ENCODE peak calls at places on chromosomes 7 and 10, in ten cellular contexts. One of them, this sample, is unnamed. For H3K4me1, the result is how much of the 10 kb centered on the place peaks cover.

GRCh38 chr7:120370954-120371353 is 98.0 kb downstream of the KCND2 start:
- DNase-seq in fibroblast of lung: no peak
- DNase-seq in A549: no peak
- DNase-seq in lower lobe of right lung: no peak
- DNase-seq in endodermal cell: no peak
- DNase-seq in stomach: no peak
- DNase-seq in upper lobe of left lung: no peak
- DNase-seq in Peyer's patch: no peak
- DNase-seq in thoracic aorta: no peak
- DNase-seq in hepatocyte: peak
- DNase-seq in this sample: no peak

GRCh38 chr10:132498562-132499366 is 38.8 kb upstream of the INPP5A start:
- DNase-seq in fibroblast of lung: no peak
- DNase-seq in stomach: no peak
- DNase-seq in Peyer's patch: no peak
- DNase-seq in hepatocyte: no peak
- DNase-seq in A549: no peak
- DNase-seq in thoracic aorta: no peak
- DNase-seq in lower lobe of right lung: peak
- DNase-seq in upper lobe of left lung: no peak
- DNase-seq in endodermal cell: no peak
- DNase-seq in this sample: no peak

GRCh38 chr10:34791947-34792346 is 23.1 kb downstream of the PARD3 start:
- DNase-seq in endodermal cell: peak
- DNase-seq in upper lobe of left lung: no peak
- DNase-seq in Peyer's patch: no peak
- DNase-seq in hepatocyte: no peak
- DNase-seq in stomach: no peak
- DNase-seq in lower lobe of right lung: no peak
- DNase-seq in A549: no peak
- DNase-seq in thoracic aorta: no peak
- DNase-seq in fibroblast of lung: no peak
- DNase-seq in this sample: no peak

GRCh38 chr7:134186022-134186421 is 58.9 kb downstream of the LRGUK start:
- DNase-seq in Peyer's patch: no peak
- DNase-seq in upper lobe of left lung: no peak
- DNase-seq in A549: no peak
- DNase-seq in fibroblast of lung: peak
- DNase-seq in stomach: no peak
- DNase-seq in endodermal cell: no peak
- DNase-seq in lower lobe of right lung: no peak
- DNase-seq in thoracic aorta: no peak
- DNase-seq in hepatocyte: no peak
- DNase-seq in this sample: peak

GRCh38 chr7:74542558-74543117 is 88.9 kb downstream of the GTF2IRD1 start:
- DNase-seq in lower lobe of right lung: no peak
- DNase-seq in fibroblast of lung: peak
- DNase-seq in A549: no peak
- DNase-seq in Peyer's patch: no peak
- DNase-seq in hepatocyte: no peak
- DNase-seq in upper lobe of left lung: no peak
- DNase-seq in endodermal cell: no peak
- DNase-seq in stomach: peak
- DNase-seq in thoracic aorta: no peak
- DNase-seq in this sample: peak

GRCh38 chr10:73060738-73061635 is 35.7 kb downstream of the P4HA1 start:
- DNase-seq in upper lobe of left lung: no peak
- DNase-seq in A549: peak
- DNase-seq in lower lobe of right lung: no peak
- DNase-seq in endodermal cell: no peak
- DNase-seq in thoracic aorta: no peak
- DNase-seq in stomach: no peak
- DNase-seq in hepatocyte: peak
- DNase-seq in fibroblast of lung: peak
- DNase-seq in Peyer's patch: no peak
- DNase-seq in this sample: no peak

GRCh38 chr10:102230861-102231356 is 4.8 kb downstream of the ELOVL3 start:
- DNase-seq in hepatocyte: peak
- DNase-seq in thoracic aorta: no peak
- DNase-seq in A549: peak
- DNase-seq in stomach: peak
- DNase-seq in lower lobe of right lung: peak
- DNase-seq in fibroblast of lung: no peak
- DNase-seq in upper lobe of left lung: peak
- DNase-seq in Peyer's patch: peak
- DNase-seq in endodermal cell: peak
- DNase-seq in this sample: no peak

GRCh38 chr7:30074422-30075030 is 46.3 kb downstream of the PLEKHA8 start:
- DNase-seq in lower lobe of right lung: no peak
- DNase-seq in fibroblast of lung: peak
- DNase-seq in endodermal cell: no peak
- DNase-seq in upper lobe of left lung: no peak
- DNase-seq in thoracic aorta: no peak
- DNase-seq in Peyer's patch: no peak
- DNase-seq in A549: no peak
- DNase-seq in stomach: no peak
- DNase-seq in hepatocyte: peak
- DNase-seq in this sample: no peak

GRCh38 chr10:116211682-116212081 is 61.3 kb downstream of the GFRA1 start:
- DNase-seq in stomach: no peak
- DNase-seq in A549: no peak
- DNase-seq in lower lobe of right lung: no peak
- DNase-seq in Peyer's patch: no peak
- DNase-seq in thoracic aorta: no peak
- DNase-seq in endodermal cell: no peak
- DNase-seq in hepatocyte: peak
- DNase-seq in upper lobe of left lung: no peak
- DNase-seq in fibroblast of lung: peak
- DNase-seq in this sample: no peak

GRCh38 chr7:22896917-22897316 is 74.3 kb upstream of the TOMM7 start:
- DNase-seq in fibroblast of lung: no peak
- DNase-seq in upper lobe of left lung: no peak
- DNase-seq in thoracic aorta: no peak
- DNase-seq in Peyer's patch: no peak
- DNase-seq in stomach: no peak
- DNase-seq in lower lobe of right lung: no peak
- DNase-seq in hepatocyte: peak
- DNase-seq in A549: no peak
- DNase-seq in endodermal cell: peak
- DNase-seq in this sample: no peak

GRCh38 chr7:80443336-80443735 is 68.5 kb downstream of the GNAT3 start:
- DNase-seq in lower lobe of right lung: no peak
- DNase-seq in endodermal cell: no peak
- DNase-seq in fibroblast of lung: peak
- DNase-seq in thoracic aorta: no peak
- DNase-seq in A549: no peak
- DNase-seq in stomach: no peak
- DNase-seq in hepatocyte: no peak
- DNase-seq in Peyer's patch: no peak
- DNase-seq in upper lobe of left lung: no peak
- DNase-seq in this sample: no peak

GRCh38 chr7:28855538-28856217 is 102.5 kb downstream of the TRIL start:
- DNase-seq in upper lobe of left lung: no peak
- DNase-seq in lower lobe of right lung: no peak
- DNase-seq in A549: peak
- DNase-seq in stomach: no peak
- DNase-seq in hepatocyte: peak
- DNase-seq in thoracic aorta: no peak
- DNase-seq in fibroblast of lung: peak
- DNase-seq in Peyer's patch: no peak
- DNase-seq in endodermal cell: no peak
- DNase-seq in this sample: peak

GRCh38 chr10:46540412-46541016 is 15.9 kb downstream of the GPRIN2 start:
- DNase-seq in A549: peak
- DNase-seq in endodermal cell: peak
- DNase-seq in upper lobe of left lung: peak
- DNase-seq in fibroblast of lung: no peak
- DNase-seq in stomach: peak
- DNase-seq in thoracic aorta: no peak
- DNase-seq in hepatocyte: no peak
- DNase-seq in Peyer's patch: no peak
- DNase-seq in lower lobe of right lung: peak
- DNase-seq in this sample: no peak

GRCh38 chr10:78756604-78757442 is 311.9 kb upstream of the ZMIZ1 start:
- DNase-seq in endodermal cell: peak
- DNase-seq in fibroblast of lung: peak
- DNase-seq in A549: peak
- DNase-seq in Peyer's patch: peak
- DNase-seq in thoracic aorta: peak
- DNase-seq in lower lobe of right lung: peak
- DNase-seq in stomach: peak
- DNase-seq in upper lobe of left lung: peak
- DNase-seq in hepatocyte: peak
- DNase-seq in this sample: peak
- TF ChIP-seq CTCF in endodermal cell: no peak
- TF ChIP-seq CTCF in fibroblast of lung: no peak
- TF ChIP-seq CTCF in A549: no peak
- TF ChIP-seq CTCF in Peyer's patch: no peak
- TF ChIP-seq CTCF in thoracic aorta: no peak
- TF ChIP-seq CTCF in lower lobe of right lung: no peak
- TF ChIP-seq CTCF in stomach: no peak
- TF ChIP-seq CTCF in upper lobe of left lung: no peak
- TF ChIP-seq CTCF in hepatocyte: no peak
- TF ChIP-seq CTCF in this sample: peak

GRCh38 chr7:157032644-157033482 is 22.4 kb upstream of the MNX1 start:
- DNase-seq in A549: no peak
- DNase-seq in endodermal cell: peak
- DNase-seq in lower lobe of right lung: no peak
- DNase-seq in upper lobe of left lung: no peak
- DNase-seq in fibroblast of lung: no peak
- DNase-seq in thoracic aorta: no peak
- DNase-seq in stomach: no peak
- DNase-seq in Peyer's patch: no peak
- DNase-seq in hepatocyte: no peak
- DNase-seq in this sample: no peak

GRCh38 chr7:157027568-157028527 is 17.4 kb upstream of the MNX1 start:
- DNase-seq in lower lobe of right lung: no peak
- DNase-seq in hepatocyte: no peak
- DNase-seq in A549: no peak
- DNase-seq in upper lobe of left lung: no peak
- DNase-seq in Peyer's patch: no peak
- DNase-seq in endodermal cell: no peak
- DNase-seq in thoracic aorta: no peak
- DNase-seq in fibroblast of lung: no peak
- DNase-seq in stomach: no peak
- DNase-seq in this sample: peak

GRCh38 chr7:157032128-157032527 is 21.7 kb upstream of the MNX1 start:
- DNase-seq in lower lobe of right lung: no peak
- DNase-seq in hepatocyte: no peak
- DNase-seq in fibroblast of lung: no peak
- DNase-seq in upper lobe of left lung: no peak
- DNase-seq in endodermal cell: no peak
- DNase-seq in Peyer's patch: no peak
- DNase-seq in thoracic aorta: no peak
- DNase-seq in stomach: no peak
- DNase-seq in A549: no peak
- DNase-seq in this sample: no peak

GRCh38 chr7:157024716-157025115 is 14.3 kb upstream of the MNX1 start:
- DNase-seq in thoracic aorta: no peak
- DNase-seq in hepatocyte: no peak
- DNase-seq in stomach: no peak
- DNase-seq in endodermal cell: no peak
- DNase-seq in A549: no peak
- DNase-seq in Peyer's patch: no peak
- DNase-seq in lower lobe of right lung: no peak
- DNase-seq in upper lobe of left lung: no peak
- DNase-seq in fibroblast of lung: no peak
- DNase-seq in this sample: no peak

DNA sequence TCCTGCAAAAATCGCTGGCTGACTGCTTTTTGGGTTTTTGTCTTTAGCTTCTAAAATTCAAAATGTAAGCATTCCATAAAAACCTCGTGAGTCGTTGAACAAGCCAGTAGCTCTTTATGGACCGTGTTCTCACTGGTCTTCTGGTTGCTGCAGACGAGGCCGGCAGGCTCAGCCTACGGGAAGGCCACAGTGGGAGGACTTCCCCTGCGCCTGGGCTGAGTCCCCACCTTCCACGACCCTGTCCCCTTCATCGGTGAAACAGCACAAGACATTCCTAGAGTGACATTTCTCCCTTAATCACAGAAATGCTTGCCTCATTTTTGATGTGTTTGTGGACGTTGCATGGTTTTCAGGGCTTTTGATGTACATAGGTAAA is 18.1 kb upstream of the MNX1 start:
- DNase-seq in stomach: no peak
- DNase-seq in Peyer's patch: no peak
- DNase-seq in thoracic aorta: no peak
- DNase-seq in upper lobe of left lung: no peak
- DNase-seq in A549: no peak
- DNase-seq in lower lobe of right lung: no peak
- DNase-seq in hepatocyte: no peak
- DNase-seq in endodermal cell: no peak
- DNase-seq in fibroblast of lung: no peak
- DNase-seq in this sample: no peak
- H3K27ac ChIP-seq in stomach: no peak
- H3K27ac ChIP-seq in Peyer's patch: no peak
- H3K27ac ChIP-seq in thoracic aorta: no peak
- H3K27ac ChIP-seq in upper lobe of left lung: no peak
- H3K27ac ChIP-seq in A549: no peak
- H3K27ac ChIP-seq in lower lobe of right lung: no peak
- H3K27ac ChIP-seq in hepatocyte: no peak
- H3K27ac ChIP-seq in endodermal cell: no peak
- H3K27ac ChIP-seq in fibroblast of lung: no peak
- H3K27ac ChIP-seq in this sample: no peak

GRCh38 chr10:52326382-52326781 is 12.3 kb downstream of the DKK1 start:
- DNase-seq in stomach: no peak
- DNase-seq in Peyer's patch: no peak
- DNase-seq in thoracic aorta: no peak
- DNase-seq in fibroblast of lung: no peak
- DNase-seq in endodermal cell: no peak
- DNase-seq in upper lobe of left lung: no peak
- DNase-seq in lower lobe of right lung: no peak
- DNase-seq in A549: no peak
- DNase-seq in hepatocyte: no peak
- DNase-seq in this sample: no peak
- H3K4me1 ChIP-seq in stomach: under half
- H3K4me1 ChIP-seq in Peyer's patch: under half
- H3K4me1 ChIP-seq in thoracic aorta: under half
- H3K4me1 ChIP-seq in fibroblast of lung: under half
- H3K4me1 ChIP-seq in endodermal cell: under half
- H3K4me1 ChIP-seq in upper lobe of left lung: under half
- H3K4me1 ChIP-seq in lower lobe of right lung: under half
- H3K4me1 ChIP-seq in A549: under half
- H3K4me1 ChIP-seq in hepatocyte: under half
- H3K4me1 ChIP-seq in this sample: under half

GRCh38 chr7:11835260-11835659 is 3.3 kb upstream of the THSD7A start:
- DNase-seq in stomach: no peak
- DNase-seq in hepatocyte: no peak
- DNase-seq in lower lobe of right lung: no peak
- DNase-seq in thoracic aorta: no peak
- DNase-seq in Peyer's patch: no peak
- DNase-seq in upper lobe of left lung: no peak
- DNase-seq in fibroblast of lung: peak
- DNase-seq in endodermal cell: no peak
- DNase-seq in A549: no peak
- DNase-seq in this sample: no peak
- TF ChIP-seq CTCF in stomach: no peak
- TF ChIP-seq CTCF in hepatocyte: peak
- TF ChIP-seq CTCF in lower lobe of right lung: peak
- TF ChIP-seq CTCF in thoracic aorta: no peak
- TF ChIP-seq CTCF in Peyer's patch: no peak
- TF ChIP-seq CTCF in upper lobe of left lung: no peak
- TF ChIP-seq CTCF in fibroblast of lung: peak
- TF ChIP-seq CTCF in endodermal cell: peak
- TF ChIP-seq CTCF in A549: peak
- TF ChIP-seq CTCF in this sample: peak

This sample was measured in foreskin keratinocyte.